ENCODE peak calls at places on chromosome 17, in six cellular contexts. K is SK-N-SH, V is H1, I is K562, S is GM12878, O is HCT116. X is an unnamed sample.

GRCh38 chr17:32610943-32611342 is 124.2 kb downstream of the CDK5R1 start:
- DNase-seq in K (no peak), V (no peak), I (no peak), S (no peak), O (no peak), X (no peak)

GRCh38 chr17:82050152-82050760 is 1.4 kb downstream of the RFNG start:
- DNase-seq in K (no peak), V (no peak), I (no peak), S (no peak), O (no peak), X (no peak)

GRCh38 chr17:37710344-37710886 is 34.4 kb downstream of the HNF1B start:
- DNase-seq in K (peak; percentile 40), V (peak; percentile 73), I (peak; percentile 43), S (no peak), O (peak; percentile 22), X (no peak)

GRCh38 chr17:7293821-7294613 is 422 bp downstream of the YBX2 start:
- DNase-seq in K (peak; percentile 52), V (peak; percentile 86), I (peak; percentile 67), S (no peak), O (no peak), X (no peak)

GRCh38 chr17:68035131-68035522 is 408 bp upstream of the KPNA2 start:
- DNase-seq in K (no peak), V (peak; percentile 90), I (no peak), S (no peak), O (no peak), X (no peak)

GRCh38 chr17:66348605-66349165 is 46.3 kb downstream of the PRKCA start:
- DNase-seq in K (peak; percentile 48), V (no peak), I (peak; percentile 79), S (no peak), O (peak; percentile 22), X (no peak)

GRCh38 chr17:70848785-70849184 is 679.5 kb downstream of the KCNJ2 start:
- DNase-seq in K (no peak), V (no peak), I (no peak), S (no peak), O (no peak), X (no peak)

GRCh38 chr17:81346908-81347349 is 48.3 kb upstream of the BAHCC1 start:
- DNase-seq in K (peak; percentile 71), V (no peak), I (no peak), S (no peak), O (no peak), X (no peak)

GRCh38 chr17:1562178-1562643 is 381 bp downstream of the PITPNA start:
- DNase-seq in K (peak; percentile 85), V (no peak), I (peak; percentile 42), S (no peak), O (no peak), X (no peak)

GRCh38 chr17:28147026-28147425 is 104.5 kb downstream of the NLK start:
- DNase-seq in K (no peak), V (no peak), I (no peak), S (no peak), O (no peak), X (no peak)

GRCh38 chr17:3558603-3559269 is 1.1 kb upstream of the TRPV3 start:
- DNase-seq in K (no peak), V (no peak), I (no peak), S (peak; percentile 87), O (no peak), X (no peak)

GRCh38 chr17:27247071-27247957 is 46.6 kb upstream of the WSB1 start:
- DNase-seq in K (no peak), V (no peak), I (no peak), S (no peak), O (no peak), X (peak; percentile 42)

GRCh38 chr17:64120159-64120558 is 9.8 kb downstream of the ERN1 start:
- DNase-seq in K (no peak), V (no peak), I (no peak), S (no peak), O (no peak), X (no peak)

GRCh38 chr17:78946631-78947030 is 21.4 kb upstream of the TIMP2 start:
- DNase-seq in K (no peak), V (no peak), I (no peak), S (no peak), O (no peak), X (no peak)

GRCh38 chr17:78944956-78945355 is 19.8 kb upstream of the TIMP2 start:
- DNase-seq in K (no peak), V (no peak), I (no peak), S (no peak), O (no peak), X (no peak)

GRCh38 chr17:78950870-78951269 is 25.7 kb upstream of the TIMP2 start:
- DNase-seq in K (no peak), V (no peak), I (no peak), S (no peak), O (no peak), X (no peak)

GRCh38 chr17:78946131-78946530 is 20.9 kb upstream of the TIMP2 start:
- DNase-seq in K (no peak), V (no peak), I (no peak), S (no peak), O (no peak), X (no peak)

DNA sequence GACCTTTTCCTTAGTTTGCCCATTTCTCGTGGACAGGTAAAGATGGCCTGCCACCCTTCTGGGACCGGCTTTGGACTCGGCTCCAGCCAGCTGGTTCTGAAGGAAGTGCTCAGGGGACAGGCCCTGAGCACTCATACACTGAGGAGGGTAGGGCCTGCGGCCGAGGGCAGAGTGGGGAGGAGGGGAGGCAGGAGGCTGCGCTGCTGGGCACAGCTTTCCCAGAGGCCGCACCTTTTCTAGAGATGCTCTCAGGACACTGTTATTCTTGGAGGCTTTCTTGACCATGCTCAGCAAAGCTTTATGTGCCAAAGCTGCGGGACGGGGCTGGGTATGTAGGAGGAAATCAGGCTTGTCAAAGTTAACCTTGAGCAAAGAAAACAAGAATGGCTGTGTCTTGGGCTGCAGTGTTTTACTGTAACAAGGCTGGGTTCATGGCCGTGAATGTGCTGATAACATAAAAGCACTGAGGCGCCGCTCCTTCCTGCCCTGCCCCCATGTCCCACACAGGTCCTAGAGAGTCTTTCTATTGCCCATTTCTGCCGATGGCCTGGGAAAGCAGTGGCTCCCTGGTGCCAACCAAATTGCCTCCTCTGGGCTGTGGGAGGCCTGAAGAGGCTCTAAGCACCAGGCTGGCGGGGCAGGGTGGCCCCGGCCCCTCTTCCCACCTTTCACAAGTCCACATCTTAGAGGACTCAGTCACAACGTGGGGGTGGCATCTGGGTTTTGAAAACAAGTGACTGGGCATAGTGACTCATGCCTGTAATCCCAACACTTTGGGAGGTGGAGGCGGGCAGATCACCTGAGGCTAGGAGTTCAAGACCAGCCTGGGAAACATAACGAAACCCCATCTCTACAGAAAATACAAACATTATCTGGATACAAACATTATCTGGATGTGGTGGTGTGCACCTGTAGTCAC is 22.3 kb upstream of the TIMP2 start:
- DNase-seq in K (peak; percentile 15), V (no peak), I (no peak), S (no peak), O (no peak), X (no peak)
- TF ChIP-seq JUND in K (no peak), V (no peak), I (no peak), S (no peak), O (no peak), X (no peak)

GRCh38 chr17:58783380-58783779 is 27.7 kb downstream of the PPM1E start:
- DNase-seq in K (no peak), V (no peak), I (peak; percentile 13), S (no peak), O (no peak), X (no peak)

GRCh38 chr17:58785097-58785496 is 29.4 kb downstream of the PPM1E start:
- DNase-seq in K (no peak), V (no peak), I (no peak), S (no peak), O (no peak), X (no peak)

GRCh38 chr17:58779446-58779845 is 23.8 kb downstream of the PPM1E start:
- DNase-seq in K (peak; percentile 24), V (no peak), I (no peak), S (no peak), O (no peak), X (no peak)
- TF ChIP-seq JUND in K (no peak), V (no peak), I (no peak), S (no peak), O (no peak), X (no peak)

DNA sequence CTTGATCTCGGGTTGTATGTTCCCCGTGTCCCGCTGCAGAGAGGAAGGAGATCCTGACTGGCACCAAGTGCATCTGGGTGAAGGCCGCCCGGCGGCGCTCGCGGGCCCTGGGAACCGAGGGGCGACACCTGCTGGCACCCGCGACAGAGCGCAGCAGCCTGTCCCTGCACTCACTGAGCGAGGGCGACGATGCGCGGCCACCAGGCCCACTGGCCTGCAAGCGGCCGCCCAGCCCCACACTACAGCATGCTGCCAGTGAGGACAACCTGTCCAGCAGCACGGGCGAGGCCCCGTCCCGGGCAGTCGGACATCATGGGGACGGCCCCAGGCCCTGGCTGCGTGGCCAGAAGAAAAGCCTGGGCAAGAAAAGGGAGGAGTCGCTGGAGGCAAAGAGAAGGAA is 7.5 kb downstream of the BTBD17 start:
- DNase-seq in K (peak; percentile 94), V (peak; percentile 92), I (peak; percentile 83), S (no peak), O (peak; percentile 74), X (no peak)
- TF ChIP-seq JUND in K (no peak), V (peak; percentile 68), I (no peak), S (no peak), O (no peak), X (no peak)

GRCh38 chr17:77476498-77476897 is 335.7 kb downstream of the SEC14L1 start:
- DNase-seq in K (no peak), V (no peak), I (no peak), S (no peak), O (no peak), X (no peak)

GRCh38 chr17:77476006-77476405 is 335.2 kb downstream of the SEC14L1 start:
- DNase-seq in K (no peak), V (no peak), I (no peak), S (no peak), O (no peak), X (no peak)

GRCh38 chr17:77478281-77478680 is 337.5 kb downstream of the SEC14L1 start:
- DNase-seq in K (no peak), V (no peak), I (no peak), S (no peak), O (no peak), X (no peak)

GRCh38 chr17:77478899-77479298 is 338.1 kb downstream of the SEC14L1 start:
- DNase-seq in K (no peak), V (no peak), I (no peak), S (no peak), O (no peak), X (no peak)

DNA sequence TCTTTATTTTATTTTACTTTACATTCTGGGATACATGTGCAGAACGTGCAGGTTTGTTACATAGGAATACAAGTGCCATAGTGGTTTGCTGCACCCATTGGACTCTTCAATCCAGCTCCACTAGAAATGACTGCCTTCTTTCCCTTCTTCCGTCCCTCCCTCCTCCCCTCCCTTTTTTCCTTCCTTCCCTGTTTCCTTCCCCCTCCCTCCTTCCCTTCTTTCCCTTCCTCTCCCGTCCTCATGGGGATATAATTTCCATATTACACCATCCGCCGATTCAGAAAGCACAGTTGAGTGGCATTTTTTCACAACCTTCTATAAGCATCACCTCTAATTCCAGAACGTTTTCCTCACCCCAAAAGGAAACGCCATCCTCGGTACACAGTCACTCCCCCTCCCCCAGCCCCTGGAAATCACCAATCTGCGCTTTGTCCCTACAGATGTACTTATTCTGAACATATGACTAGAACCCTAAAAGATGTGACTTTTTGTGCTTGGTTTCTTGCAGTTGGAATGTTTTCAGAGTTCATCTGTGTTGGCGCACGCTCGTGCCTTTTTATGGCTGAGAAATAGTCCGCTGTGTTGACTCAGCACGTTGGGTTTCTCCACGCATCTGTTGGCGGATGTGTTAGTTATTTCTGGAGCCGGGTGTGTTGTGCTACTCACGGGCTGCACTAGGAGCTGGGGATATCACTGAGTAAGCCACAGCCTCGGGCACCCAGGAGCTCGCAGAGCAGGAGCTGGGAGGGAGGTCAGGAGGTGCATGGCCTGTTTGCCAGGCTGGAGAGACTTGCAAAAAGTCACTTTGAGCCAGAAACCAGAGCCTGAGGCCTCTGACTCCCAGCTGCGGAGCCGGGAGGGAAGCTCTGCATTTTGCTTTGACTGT is 336.4 kb downstream of the SEC14L1 start:
- DNase-seq in K (peak; percentile 91), V (no peak), I (no peak), S (no peak), O (no peak), X (peak; percentile 72)
- TF ChIP-seq JUND in K (no peak), V (no peak), I (no peak), S (no peak), O (no peak), X (no peak)